ENCODE peak calls at places on chromosomes 6 and 20, in four cellular contexts. K is endothelial cell of umbilical vein, R is neural progenitor cell, W is tibial nerve. A is an unnamed sample.

GRCh38 chr6:143675327-143675900 is 2.4 kb upstream of the PHACTR2 start:
- DNase-seq in R (peak; percentile 26), W (no peak), K (no peak), A (no peak)

GRCh38 chr6:137867685-137868509 is 838 bp downstream of the TNFAIP3 start:
- DNase-seq in W (peak; percentile 19), K (peak; percentile 42), R (peak; percentile 80), A (peak; percentile 46)

GRCh38 chr6:88761237-88762031 is 202.0 kb downstream of the RNGTT start:
- DNase-seq in K (no peak), R (peak; percentile 25), W (no peak), A (no peak)

GRCh38 chr6:139129284-139129683 is 5.6 kb upstream of the HECA start:
- DNase-seq in R (no peak), K (no peak), W (no peak), A (no peak)

GRCh38 chr6:139027620-139028182 is 844 bp upstream of the ABRACL start:
- DNase-seq in R (peak; percentile 42), W (no peak), K (peak; percentile 52), A (no peak)

GRCh38 chr6:61640463-61640862 is 645.6 kb downstream of the KHDRBS2 start:
- DNase-seq in K (no peak), W (no peak), R (peak; percentile 50), A (no peak)

GRCh38 chr20:21490105-21490504 is 23.8 kb downstream of the NKX2-2 start:
- DNase-seq in W (no peak), K (peak; percentile 25), R (no peak), A (no peak)

GRCh38 chr6:119713903-119714302 is 364.3 kb upstream of the MAN1A1 start:
- DNase-seq in R (no peak), W (no peak), K (no peak), A (no peak)

GRCh38 chr20:8367679-8368078 is 235.6 kb downstream of the PLCB1 start:
- DNase-seq in W (no peak), R (no peak), K (no peak), A (no peak)

GRCh38 chr6:36834576-36835293 is 4.5 kb downstream of the CPNE5 start:
- DNase-seq in K (no peak), R (peak; percentile 54), W (no peak), A (no peak)

GRCh38 chr6:111872521-111873177 is 603 bp downstream of the FYN start:
- DNase-seq in K (peak; percentile 35), W (peak; percentile 24), R (peak; percentile 77), A (no peak)

GRCh38 chr6:15755555-15755954 is 92.7 kb upstream of the DTNBP1 start:
- DNase-seq in R (no peak), W (no peak), K (no peak), A (no peak)

GRCh38 chr20:39571171-39571570 is 609.0 kb downstream of the DHX35 start:
- DNase-seq in R (no peak), W (no peak), K (no peak), A (no peak)

GRCh38 chr6:16698988-16699868 is 62.0 kb downstream of the ATXN1 start:
- DNase-seq in R (no peak), K (no peak), W (no peak), A (no peak)

GRCh38 chr6:77816766-77817270 is 164.0 kb downstream of the MEI4 start:
- DNase-seq in W (no peak), R (no peak), K (no peak), A (no peak)

GRCh38 chr20:20199338-20200160 is 147.2 kb downstream of the CFAP61 start:
- DNase-seq in W (no peak), R (peak; percentile 38), K (no peak), A (peak; percentile 27)

GRCh38 chr6:101429291-101429690 is 35.8 kb downstream of the GRIK2 start:
- DNase-seq in R (no peak), K (no peak), W (no peak), A (no peak)

GRCh38 chr6:153096792-153097191 is 34.3 kb downstream of the RGS17 start:
- DNase-seq in W (no peak), R (no peak), K (no peak), A (no peak)

GRCh38 chr6:37674161-37674560 is 23.5 kb downstream of the MDGA1 start:
- DNase-seq in R (no peak), W (no peak), K (no peak), A (peak; percentile 75)

GRCh38 chr6:161233986-161234620 is 39.8 kb downstream of the AGPAT4 start:
- DNase-seq in R (no peak), K (peak; percentile 68), W (peak; percentile 36), A (no peak)

GRCh38 chr6:11276911-11277274 is 44.4 kb upstream of the NEDD9 start:
- DNase-seq in R (no peak), K (no peak), W (no peak), A (no peak)

GRCh38 chr6:84464471-84464870 is 237.0 kb upstream of the CEP162 start:
- DNase-seq in R (no peak), K (peak; percentile 54), W (no peak), A (no peak)

GRCh38 chr6:128005009-128005408 is 104.2 kb upstream of the THEMIS start:
- DNase-seq in R (no peak), K (peak; percentile 24), W (no peak), A (no peak)
- H3K27ac ChIP-seq in R (no peak overlapping the region), K (no peak overlapping the region), W (no peak overlapping the region), A (no peak overlapping the region)

DNA sequence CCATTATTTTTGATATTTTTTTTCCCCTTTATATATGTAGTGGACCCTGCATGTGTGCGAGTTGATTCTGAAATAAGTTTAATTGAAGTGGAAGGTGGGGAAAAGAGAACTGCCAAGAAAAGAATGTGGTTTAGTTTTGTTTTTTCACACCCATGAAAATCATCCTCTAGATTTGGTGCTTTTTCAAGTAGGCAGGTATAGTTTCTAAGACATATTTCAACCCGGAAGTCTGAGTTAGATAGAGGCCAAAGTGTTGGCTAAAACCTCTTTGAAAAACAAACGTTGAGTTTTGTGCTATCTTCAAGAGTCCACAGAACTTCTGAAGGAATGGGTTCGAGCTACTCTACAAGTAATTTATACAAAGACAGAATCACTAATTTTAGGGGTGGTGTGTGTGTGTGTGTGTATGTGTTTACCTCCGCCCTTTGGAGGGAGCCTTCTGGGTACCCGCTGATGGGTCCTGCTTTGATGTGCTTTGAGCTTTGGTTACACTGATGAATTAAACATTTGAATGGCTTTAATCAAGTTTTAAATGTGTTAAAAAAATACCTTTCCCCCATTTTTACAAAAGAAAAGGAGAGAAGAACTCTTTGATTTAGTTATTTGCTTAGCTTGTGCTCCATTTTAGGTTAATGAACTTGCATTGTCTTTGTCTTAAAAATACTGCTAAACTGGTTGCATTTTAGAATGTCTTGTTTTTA is 2.5 kb downstream of the RREB1 start:
- DNase-seq in W (no peak), K (no peak), R (no peak), A (no peak)
- H3K27ac ChIP-seq in W (peak overlapping the region; percentile 91), K (no peak overlapping the region), R (no peak overlapping the region), A (no peak overlapping the region)

GRCh38 chr6:156917213-156917612 is 140.0 kb downstream of the ARID1B start:
- DNase-seq in K (no peak), R (no peak), W (no peak), A (no peak)
- H3K27ac ChIP-seq in K (no peak overlapping the region), R (no peak overlapping the region), W (no peak overlapping the region), A (no peak overlapping the region)

GRCh38 chr6:166618251-166618650 is 8.8 kb downstream of the RPS6KA2 start:
- DNase-seq in W (no peak), R (no peak), K (no peak), A (no peak)
- H3K27ac ChIP-seq in W (peak overlapping the region; percentile 76), R (no peak overlapping the region), K (no peak overlapping the region), A (no peak overlapping the region)

DNA sequence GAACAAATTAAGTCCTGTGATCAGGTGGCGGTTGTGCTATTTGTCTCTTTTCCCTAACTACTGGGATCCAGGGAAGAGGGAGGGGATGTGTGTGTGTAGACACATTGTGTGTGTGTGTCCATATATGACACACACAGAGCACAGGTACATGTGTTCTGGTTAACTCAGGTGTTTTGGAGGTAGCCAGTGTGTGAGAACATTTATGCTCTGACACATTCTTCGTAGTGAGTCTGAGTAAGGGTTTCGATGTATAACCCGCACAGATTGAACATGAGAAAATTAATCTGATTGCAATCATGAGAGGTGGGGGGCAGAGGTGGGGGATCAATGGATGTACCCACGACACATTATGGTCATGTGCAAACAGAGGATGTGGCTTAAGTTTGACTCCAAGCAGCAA is 12.6 kb downstream of the ZC3H12D start:
- DNase-seq in W (no peak), K (no peak), R (no peak), A (no peak)
- H3K27ac ChIP-seq in W (no peak overlapping the region), K (no peak overlapping the region), R (no peak overlapping the region), A (no peak overlapping the region)

GRCh38 chr20:33445881-33446615 is 2.5 kb upstream of the SNTA1 start:
- DNase-seq in R (no peak), W (no peak), K (no peak), A (no peak)

GRCh38 chr20:33443512-33444239 is at the start of gene SNTA1:
- DNase-seq in K (peak; percentile 69), R (peak; percentile 98), W (peak; percentile 77), A (peak; percentile 83)

GRCh38 chr20:33442136-33443005 is 1.2 kb downstream of the SNTA1 start:
- DNase-seq in R (no peak), W (no peak), K (no peak), A (no peak)

GRCh38 chr20:33443006-33443511 is 504 bp downstream of the SNTA1 start:
- DNase-seq in R (no peak), K (no peak), W (no peak), A (no peak)

GRCh38 chr20:33444797-33445560 is 1.4 kb upstream of the SNTA1 start:
- DNase-seq in R (no peak), W (no peak), K (no peak), A (no peak)
- H3K27ac ChIP-seq in R (no peak overlapping the region), W (peak overlapping the region; percentile 83), K (no peak overlapping the region), A (no peak overlapping the region)

GRCh38 chr6:24631671-24632070 is 14.3 kb downstream of the KIAA0319 start:
- DNase-seq in W (no peak), R (no peak), K (no peak), A (no peak)

GRCh38 chr6:24636681-24637080 is 9.3 kb downstream of the KIAA0319 start:
- DNase-seq in W (no peak), R (no peak), K (no peak), A (no peak)

GRCh38 chr6:24632573-24632972 is 13.4 kb downstream of the KIAA0319 start:
- DNase-seq in R (no peak), W (no peak), K (no peak), A (no peak)

DNA sequence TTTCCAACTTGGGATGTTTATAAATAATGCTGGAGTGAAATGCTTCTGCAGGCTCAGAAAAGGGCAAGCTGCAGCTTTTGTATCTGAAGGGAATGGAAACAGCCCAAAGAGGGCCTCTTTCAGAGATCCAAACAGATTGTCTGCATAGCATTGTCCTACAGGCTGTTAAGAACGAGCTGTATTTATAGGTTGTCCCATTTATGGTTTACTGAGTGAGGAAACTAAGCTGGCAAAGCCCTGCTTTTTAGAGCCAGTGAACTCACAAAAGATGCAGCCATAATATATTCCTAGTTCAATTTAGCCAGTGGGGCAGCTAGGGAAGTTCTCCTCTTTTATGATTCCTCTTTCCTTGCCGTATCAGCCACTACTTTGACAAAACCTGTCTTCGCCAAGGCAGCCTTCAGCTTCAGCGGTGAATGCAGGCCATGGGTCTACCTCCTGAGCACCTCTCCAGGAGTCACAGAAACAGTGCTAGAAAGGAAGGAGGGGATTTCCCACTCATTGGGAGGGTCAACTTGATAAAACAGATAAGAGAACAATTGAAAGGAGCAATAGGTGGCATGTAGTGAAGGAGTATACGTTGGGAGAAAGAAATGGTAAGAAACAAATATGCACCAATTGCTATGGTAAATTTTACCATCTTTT is 15.0 kb downstream of the KIAA0319 start:
- DNase-seq in W (no peak), K (no peak), R (peak; percentile 8), A (no peak)
- H3K27ac ChIP-seq in W (no peak overlapping the region), K (no peak overlapping the region), R (peak overlapping the region; percentile 53), A (no peak overlapping the region)